ENCODE peak calls at places on chromosomes 11 and 22, in nine cellular contexts. D, U, O, F, G, Z, Y, I and A are unnamed samples.

GRCh38 chr22:49703990-49704344 is 123.7 kb downstream of the BRD1 start:
- DNase-seq in O (no peak), D (no peak), Z (no peak), U (no peak), G (no peak), F (no peak), I (no peak), Y (no peak), A (no peak)

GRCh38 chr11:33383075-33383919 is 126.1 kb downstream of the HIPK3 start:
- DNase-seq in G (no peak), F (no peak), Y (no peak), D (no peak), U (no peak), I (peak), O (no peak), Z (no peak), A (no peak)

GRCh38 chr11:119196833-119197483 is 9.2 kb upstream of the CBL start:
- DNase-seq in D (no peak), I (peak), F (peak), O (no peak), Y (peak), Z (no peak), G (peak), U (peak), A (peak)

GRCh38 chr11:1654388-1655167 is 25.0 kb downstream of the KRTAP5-5 start:
- DNase-seq in I (no peak), D (no peak), U (no peak), O (no peak), Z (no peak), Y (no peak), F (no peak), G (no peak), A (no peak)

GRCh38 chr22:28948404-28948803 is 65.0 kb downstream of the ZNRF3 start:
- DNase-seq in O (no peak), D (no peak), F (no peak), I (no peak), Y (no peak), Z (no peak), G (no peak), U (no peak), A (no peak)

GRCh38 chr11:120919045-120919444 is 104.9 kb upstream of the TBCEL start:
- DNase-seq in I (no peak), U (no peak), O (no peak), Y (no peak), Z (no peak), D (no peak), G (no peak), F (no peak), A (no peak)

GRCh38 chr22:29700949-29701927 is 18.6 kb upstream of the CABP7 start:
- DNase-seq in G (no peak), D (no peak), Y (peak), I (no peak), O (no peak), Z (no peak), U (no peak), F (no peak), A (no peak)

GRCh38 chr11:77244277-77245014 is 57.0 kb downstream of the GDPD4 start:
- DNase-seq in O (no peak), U (peak), I (peak), F (no peak), Y (no peak), G (peak), Z (no peak), D (no peak), A (no peak)

GRCh38 chr22:19149047-19149883 is 827 bp downstream of the GSC2 start:
- DNase-seq in D (no peak), Y (no peak), U (no peak), G (no peak), I (peak), O (no peak), F (no peak), Z (no peak), A (no peak)

GRCh38 chr11:2552202-2552601 is 107.4 kb downstream of the KCNQ1 start:
- DNase-seq in O (no peak), Z (no peak), D (no peak), F (no peak), G (no peak), I (no peak), U (no peak), Y (no peak), A (no peak)

GRCh38 chr22:41397143-41397811 is 15.5 kb downstream of the TEF start:
- DNase-seq in G (no peak), Z (no peak), I (no peak), O (no peak), Y (no peak), D (no peak), U (no peak), F (no peak), A (no peak)

GRCh38 chr11:62602141-62603071 is 741 bp upstream of the MTA2 start:
- DNase-seq in Y (no peak), Z (peak), G (no peak), U (no peak), F (no peak), I (peak), D (peak), O (peak), A (peak)

GRCh38 chr22:46173152-46173551 is 22.8 kb downstream of the PPARA start:
- DNase-seq in G (no peak), Z (no peak), D (no peak), U (no peak), F (no peak), Y (no peak), O (no peak), I (no peak), A (no peak)

GRCh38 chr11:93537767-93538261 is 5.4 kb downstream of the SMCO4 start:
- DNase-seq in I (peak), Y (no peak), D (peak), F (no peak), Z (peak), U (no peak), G (no peak), O (no peak), A (peak)

GRCh38 chr11:81497202-81497804 is 1236.4 kb downstream of the FAM181B start:
- DNase-seq in U (no peak), I (peak), D (no peak), Z (no peak), Y (peak), O (no peak), F (no peak), G (no peak), A (no peak)

GRCh38 chr11:92811341-92811740 is 158.1 kb upstream of the MTNR1B start:
- DNase-seq in G (peak), Z (no peak), Y (no peak), F (no peak), O (no peak), I (no peak), U (no peak), D (no peak), A (no peak)

GRCh38 chr11:131121934-131122333 is 205.7 kb upstream of the SNX19 start:
- DNase-seq in F (no peak), Y (no peak), O (no peak), D (no peak), U (no peak), I (no peak), Z (no peak), G (no peak), A (no peak)

GRCh38 chr11:133950874-133951483 is 5.8 kb downstream of the IGSF9B start:
- DNase-seq in D (peak), O (no peak), Y (no peak), Z (no peak), G (no peak), U (no peak), I (no peak), F (no peak), A (peak)

GRCh38 chr11:335779-336665 is 15.4 kb upstream of the IFITM3 start:
- DNase-seq in I (no peak), Y (no peak), D (peak), G (no peak), Z (peak), O (no peak), U (no peak), F (no peak), A (peak)

GRCh38 chr22:24894998-24895397 is 51.5 kb downstream of the LHFPL7 start:
- DNase-seq in U (no peak), O (peak), Z (no peak), I (peak), F (no peak), D (peak), G (no peak), Y (no peak), A (peak)

GRCh38 chr11:132258865-132259264 is 888.5 kb downstream of the NTM start:
- DNase-seq in Y (no peak), D (no peak), F (no peak), U (no peak), G (peak), O (no peak), Z (no peak), I (peak), A (no peak)

GRCh38 chr11:65643971-65644370 is 6.1 kb downstream of the SIPA1 start:
- DNase-seq in U (no peak), O (no peak), F (no peak), Z (no peak), I (no peak), D (no peak), Y (peak), G (no peak), A (no peak)

GRCh38 chr11:73269353-73270088 is 2.6 kb upstream of the P2RY6 start:
- DNase-seq in I (no peak), Z (no peak), F (no peak), O (no peak), D (no peak), U (no peak), Y (no peak), G (no peak), A (no peak)

GRCh38 chr11:44071157-44071556 is 5.1 kb downstream of the ACCS start:
- DNase-seq in Z (no peak), D (no peak), G (no peak), O (no peak), Y (no peak), I (no peak), U (no peak), F (no peak), A (no peak)

GRCh38 chr11:65640483-65641207 is 2.7 kb downstream of the SIPA1 start:
- DNase-seq in D (peak), U (no peak), Z (peak), O (no peak), G (no peak), Y (no peak), F (no peak), I (no peak), A (peak)

GRCh38 chr11:131609317-131609716 is 238.9 kb downstream of the NTM start:
- DNase-seq in D (no peak), G (peak), O (no peak), I (peak), F (no peak), Y (no peak), Z (no peak), U (peak), A (no peak)

GRCh38 chr11:95922099-95922498 is 1.8 kb downstream of the MTMR2 start:
- DNase-seq in O (no peak), Y (no peak), F (no peak), I (no peak), G (no peak), D (no peak), U (no peak), Z (no peak), A (no peak)

GRCh38 chr11:82636620-82637019 is 97.0 kb downstream of the FAM181B start:
- DNase-seq in O (no peak), G (no peak), Y (no peak), D (no peak), U (no peak), F (no peak), Z (no peak), I (no peak), A (no peak)

GRCh38 chr22:30373331-30374325 is 13.6 kb downstream of the RNF215 start:
- DNase-seq in U (no peak), F (no peak), G (no peak), O (no peak), Y (no peak), I (no peak), D (no peak), Z (no peak), A (no peak)

GRCh38 chr11:94938399-94939055 is 34.8 kb downstream of the CWC15 start:
- DNase-seq in O (peak), Y (peak), Z (no peak), G (peak), F (no peak), U (peak), D (peak), I (peak), A (peak)

GRCh38 chr22:33562484-33562883 is 357.8 kb downstream of the LARGE1 start:
- DNase-seq in F (no peak), U (no peak), I (no peak), Z (no peak), Y (no peak), D (no peak), O (no peak), G (no peak), A (no peak)

GRCh38 chr11:122486793-122487495 is 168.6 kb upstream of the UBASH3B start:
- DNase-seq in G (no peak), D (no peak), O (no peak), I (no peak), Y (peak), U (no peak), Z (no peak), F (no peak), A (no peak)

GRCh38 chr11:34308821-34309585 is 48.8 kb downstream of the ABTB2 start:
- DNase-seq in Z (no peak), F (no peak), I (peak), U (no peak), G (no peak), Y (peak), D (no peak), O (no peak), A (no peak)

GRCh38 chr11:7597620-7598019 is 75.7 kb downstream of the CYB5R2 start:
- DNase-seq in I (no peak), D (no peak), Y (no peak), F (no peak), O (no peak), Z (no peak), U (no peak), G (no peak), A (no peak)

GRCh38 chr11:95898782-95899181 is 25.1 kb downstream of the MTMR2 start:
- DNase-seq in U (no peak), I (no peak), Z (no peak), Y (no peak), F (no peak), O (no peak), D (no peak), G (no peak), A (no peak)

GRCh38 chr22:45608763-45609180 is 62.9 kb upstream of the ATXN10 start:
- DNase-seq in G (peak), O (no peak), Y (peak), U (peak), I (peak), F (no peak), Z (no peak), D (no peak), A (no peak)

GRCh38 chr22:45188779-45189178 is 25.1 kb downstream of the NUP50 start:
- DNase-seq in D (no peak), F (no peak), G (no peak), I (no peak), Z (no peak), U (no peak), Y (no peak), O (no peak), A (no peak)

GRCh38 chr22:27993201-27993635 is 74.2 kb upstream of the PITPNB start:
- DNase-seq in D (no peak), F (no peak), O (peak), Z (no peak), Y (no peak), I (no peak), G (no peak), U (no peak), A (no peak)